ENCODE peak calls at places on chromosomes 13 and 19, in nine cellular contexts. One of them, this sample, is unnamed.

GRCh38 chr13:85366759-85367417 is 432.3 kb downstream of the SLITRK6 start:
- DNase-seq in breast epithelium: no peak
- DNase-seq in HepG2: no peak
- DNase-seq in IMR-90: peak; percentile 52
- DNase-seq in esophagus muscularis mucosa: no peak
- DNase-seq in heart left ventricle: no peak
- DNase-seq in ovary: no peak
- DNase-seq in transverse colon: no peak
- DNase-seq in A549: no peak
- DNase-seq in this sample: no peak

GRCh38 chr13:86446311-86446710 is 647.1 kb upstream of the SLITRK6 start:
- DNase-seq in ovary: no peak
- DNase-seq in HepG2: no peak
- DNase-seq in IMR-90: peak; percentile 13
- DNase-seq in breast epithelium: no peak
- DNase-seq in transverse colon: no peak
- DNase-seq in A549: peak; percentile 87
- DNase-seq in esophagus muscularis mucosa: no peak
- DNase-seq in heart left ventricle: no peak
- DNase-seq in this sample: no peak

GRCh38 chr13:91307887-91308286 is 39.6 kb upstream of the MIR17HG start:
- DNase-seq in transverse colon: no peak
- DNase-seq in A549: no peak
- DNase-seq in esophagus muscularis mucosa: no peak
- DNase-seq in HepG2: no peak
- DNase-seq in heart left ventricle: no peak
- DNase-seq in ovary: no peak
- DNase-seq in IMR-90: no peak
- DNase-seq in breast epithelium: no peak
- DNase-seq in this sample: no peak

GRCh38 chr19:29397748-29398147 is 128.0 kb upstream of the VSTM2B start:
- DNase-seq in IMR-90: no peak
- DNase-seq in HepG2: no peak
- DNase-seq in heart left ventricle: no peak
- DNase-seq in esophagus muscularis mucosa: no peak
- DNase-seq in ovary: no peak
- DNase-seq in transverse colon: no peak
- DNase-seq in breast epithelium: no peak
- DNase-seq in A549: no peak
- DNase-seq in this sample: no peak

GRCh38 chr19:44912854-44913253 is 1.6 kb upstream of the APOC1 start:
- DNase-seq in ovary: peak; percentile 61
- DNase-seq in heart left ventricle: no peak
- DNase-seq in A549: no peak
- DNase-seq in breast epithelium: no peak
- DNase-seq in transverse colon: peak; percentile 44
- DNase-seq in HepG2: peak; percentile 72
- DNase-seq in esophagus muscularis mucosa: no peak
- DNase-seq in IMR-90: no peak
- DNase-seq in this sample: no peak

GRCh38 chr19:10214784-10215183 is 16.3 kb downstream of the S1PR2 start:
- DNase-seq in A549: no peak
- DNase-seq in breast epithelium: no peak
- DNase-seq in ovary: no peak
- DNase-seq in HepG2: no peak
- DNase-seq in esophagus muscularis mucosa: no peak
- DNase-seq in IMR-90: peak; percentile 66
- DNase-seq in heart left ventricle: no peak
- DNase-seq in transverse colon: no peak
- DNase-seq in this sample: no peak

GRCh38 chr13:96822900-96823299 is 171.4 kb downstream of the OXGR1 start:
- DNase-seq in HepG2: peak; percentile 50
- DNase-seq in breast epithelium: no peak
- DNase-seq in heart left ventricle: no peak
- DNase-seq in esophagus muscularis mucosa: no peak
- DNase-seq in ovary: no peak
- DNase-seq in IMR-90: no peak
- DNase-seq in transverse colon: peak; percentile 25
- DNase-seq in A549: peak; percentile 40
- DNase-seq in this sample: no peak

GRCh38 chr13:52036037-52036436 is 11.5 kb downstream of the UTP14C start:
- DNase-seq in IMR-90: no peak
- DNase-seq in HepG2: no peak
- DNase-seq in esophagus muscularis mucosa: no peak
- DNase-seq in ovary: no peak
- DNase-seq in A549: no peak
- DNase-seq in transverse colon: no peak
- DNase-seq in breast epithelium: no peak
- DNase-seq in heart left ventricle: no peak
- DNase-seq in this sample: no peak

GRCh38 chr13:65966991-65967451 is 1263.1 kb downstream of the PCDH9 start:
- DNase-seq in breast epithelium: no peak
- DNase-seq in IMR-90: peak; percentile 45
- DNase-seq in heart left ventricle: no peak
- DNase-seq in A549: peak; percentile 66
- DNase-seq in transverse colon: no peak
- DNase-seq in esophagus muscularis mucosa: no peak
- DNase-seq in HepG2: peak; percentile 34
- DNase-seq in ovary: no peak
- DNase-seq in this sample: no peak

GRCh38 chr13:56861472-56861871 is 279.2 kb upstream of the PRR20A start:
- DNase-seq in IMR-90: no peak
- DNase-seq in HepG2: peak; percentile 1
- DNase-seq in breast epithelium: no peak
- DNase-seq in A549: no peak
- DNase-seq in esophagus muscularis mucosa: no peak
- DNase-seq in transverse colon: no peak
- DNase-seq in heart left ventricle: no peak
- DNase-seq in ovary: no peak
- DNase-seq in this sample: no peak

DNA sequence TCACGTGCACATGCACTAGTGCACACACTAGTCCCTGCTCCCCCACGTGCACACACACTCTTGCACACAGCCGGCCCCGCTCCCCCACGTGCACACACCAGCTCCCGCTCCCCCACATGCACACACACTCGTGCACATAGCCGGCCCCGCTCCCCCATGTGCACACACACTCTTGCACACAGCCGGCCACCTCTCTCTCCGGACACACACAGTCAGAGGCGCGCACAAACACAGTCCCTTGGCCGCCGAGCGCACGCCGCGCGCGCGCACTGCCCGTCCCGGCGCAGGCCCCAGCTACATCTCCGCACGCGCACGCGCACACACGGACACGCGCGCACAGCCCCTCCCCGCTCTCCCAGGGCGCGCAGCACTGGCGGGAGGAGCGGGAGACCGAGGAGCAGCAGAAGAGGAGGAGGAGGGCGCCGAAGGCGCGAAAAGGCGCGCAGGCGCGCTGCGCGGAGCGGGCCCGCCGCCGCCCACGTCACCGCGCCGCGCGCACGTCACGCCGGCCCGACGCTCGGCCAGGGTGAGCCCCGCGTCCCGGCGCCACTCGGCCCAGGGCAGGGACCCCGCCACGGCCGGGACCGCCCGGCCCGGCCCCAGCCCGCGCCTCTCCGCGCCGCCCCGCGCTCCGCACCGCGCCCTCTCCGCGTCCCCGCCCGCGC is at the start of gene TFDP1:
- DNase-seq in breast epithelium: peak; percentile 65
- DNase-seq in heart left ventricle: peak; percentile 79
- DNase-seq in IMR-90: peak; percentile 79
- DNase-seq in HepG2: peak; percentile 81
- DNase-seq in esophagus muscularis mucosa: peak; percentile 80
- DNase-seq in transverse colon: peak; percentile 79
- DNase-seq in A549: peak; percentile 89
- DNase-seq in ovary: peak; percentile 37
- DNase-seq in this sample: peak; percentile 15
- TF ChIP-seq POLR2A in breast epithelium: no peak
- TF ChIP-seq POLR2A in heart left ventricle: no peak
- TF ChIP-seq POLR2A in IMR-90: peak; percentile 64
- TF ChIP-seq POLR2A in HepG2: peak; percentile 37
- TF ChIP-seq POLR2A in esophagus muscularis mucosa: no peak
- TF ChIP-seq POLR2A in transverse colon: no peak
- TF ChIP-seq POLR2A in A549: peak; percentile 84
- TF ChIP-seq POLR2A in ovary: no peak
- TF ChIP-seq POLR2A in this sample: no peak

GRCh38 chr19:55248704-55249103 is 10.1 kb downstream of the PPP6R1 start:
- DNase-seq in heart left ventricle: no peak
- DNase-seq in ovary: no peak
- DNase-seq in breast epithelium: no peak
- DNase-seq in esophagus muscularis mucosa: no peak
- DNase-seq in IMR-90: no peak
- DNase-seq in HepG2: no peak
- DNase-seq in A549: no peak
- DNase-seq in transverse colon: no peak
- DNase-seq in this sample: no peak

GRCh38 chr19:55246462-55247451 is 12.1 kb downstream of the PPP6R1 start:
- DNase-seq in ovary: no peak
- DNase-seq in IMR-90: no peak
- DNase-seq in heart left ventricle: no peak
- DNase-seq in transverse colon: no peak
- DNase-seq in A549: no peak
- DNase-seq in esophagus muscularis mucosa: no peak
- DNase-seq in breast epithelium: no peak
- DNase-seq in HepG2: no peak
- DNase-seq in this sample: no peak

GRCh38 chr19:55249841-55250240 is 9.0 kb downstream of the PPP6R1 start:
- DNase-seq in IMR-90: no peak
- DNase-seq in esophagus muscularis mucosa: no peak
- DNase-seq in breast epithelium: no peak
- DNase-seq in ovary: no peak
- DNase-seq in transverse colon: no peak
- DNase-seq in heart left ventricle: no peak
- DNase-seq in A549: no peak
- DNase-seq in HepG2: no peak
- DNase-seq in this sample: no peak

GRCh38 chr19:55247621-55248099 is 11.2 kb downstream of the PPP6R1 start:
- DNase-seq in HepG2: no peak
- DNase-seq in ovary: no peak
- DNase-seq in IMR-90: no peak
- DNase-seq in heart left ventricle: peak; percentile 65
- DNase-seq in A549: peak; percentile 74
- DNase-seq in transverse colon: peak; percentile 58
- DNase-seq in esophagus muscularis mucosa: no peak
- DNase-seq in breast epithelium: peak; percentile 82
- DNase-seq in this sample: no peak

GRCh38 chr19:55248166-55248675 is 10.6 kb downstream of the PPP6R1 start:
- DNase-seq in HepG2: no peak
- DNase-seq in A549: no peak
- DNase-seq in ovary: no peak
- DNase-seq in breast epithelium: no peak
- DNase-seq in IMR-90: no peak
- DNase-seq in esophagus muscularis mucosa: no peak
- DNase-seq in heart left ventricle: no peak
- DNase-seq in transverse colon: no peak
- DNase-seq in this sample: no peak
- H3K4me1 ChIP-seq in HepG2: peaks cover 31% of the 10 kb centered on the region
- H3K4me1 ChIP-seq in A549: peaks cover 22% of the 10 kb centered on the region
- H3K4me1 ChIP-seq in ovary: no peaks in the 10 kb centered on the region
- H3K4me1 ChIP-seq in breast epithelium: peaks cover 9% of the 10 kb centered on the region
- H3K4me1 ChIP-seq in IMR-90: peaks cover 1% of the 10 kb centered on the region
- H3K4me1 ChIP-seq in esophagus muscularis mucosa: peaks cover 66% of the 10 kb centered on the region
- H3K4me1 ChIP-seq in heart left ventricle: peaks cover 2% of the 10 kb centered on the region
- H3K4me1 ChIP-seq in transverse colon: peaks cover 17% of the 10 kb centered on the region
- H3K4me1 ChIP-seq in this sample: peaks cover 27% of the 10 kb centered on the region

GRCh38 chr19:18576383-18576782 is 4.7 kb downstream of the UBA52 start:
- DNase-seq in heart left ventricle: no peak
- DNase-seq in A549: no peak
- DNase-seq in transverse colon: no peak
- DNase-seq in IMR-90: no peak
- DNase-seq in ovary: no peak
- DNase-seq in breast epithelium: no peak
- DNase-seq in esophagus muscularis mucosa: no peak
- DNase-seq in HepG2: no peak
- DNase-seq in this sample: no peak

GRCh38 chr19:18571564-18572344 is at the start of gene UBA52:
- DNase-seq in IMR-90: peak; percentile 96
- DNase-seq in heart left ventricle: peak; percentile 98
- DNase-seq in ovary: peak; percentile 97
- DNase-seq in breast epithelium: peak; percentile 99
- DNase-seq in HepG2: peak; percentile 93
- DNase-seq in transverse colon: peak; percentile 99
- DNase-seq in A549: peak; percentile 97
- DNase-seq in esophagus muscularis mucosa: peak; percentile 100
- DNase-seq in this sample: peak; percentile 96

GRCh38 chr19:18580311-18580710 is 8.3 kb upstream of the REX1BD start:
- DNase-seq in heart left ventricle: no peak
- DNase-seq in A549: no peak
- DNase-seq in ovary: no peak
- DNase-seq in transverse colon: no peak
- DNase-seq in esophagus muscularis mucosa: no peak
- DNase-seq in IMR-90: no peak
- DNase-seq in breast epithelium: no peak
- DNase-seq in HepG2: no peak
- DNase-seq in this sample: no peak

GRCh38 chr19:18574691-18575291 is 3.1 kb downstream of the UBA52 start:
- DNase-seq in IMR-90: no peak
- DNase-seq in breast epithelium: no peak
- DNase-seq in HepG2: no peak
- DNase-seq in A549: no peak
- DNase-seq in transverse colon: no peak
- DNase-seq in heart left ventricle: no peak
- DNase-seq in ovary: no peak
- DNase-seq in esophagus muscularis mucosa: no peak
- DNase-seq in this sample: no peak

DNA sequence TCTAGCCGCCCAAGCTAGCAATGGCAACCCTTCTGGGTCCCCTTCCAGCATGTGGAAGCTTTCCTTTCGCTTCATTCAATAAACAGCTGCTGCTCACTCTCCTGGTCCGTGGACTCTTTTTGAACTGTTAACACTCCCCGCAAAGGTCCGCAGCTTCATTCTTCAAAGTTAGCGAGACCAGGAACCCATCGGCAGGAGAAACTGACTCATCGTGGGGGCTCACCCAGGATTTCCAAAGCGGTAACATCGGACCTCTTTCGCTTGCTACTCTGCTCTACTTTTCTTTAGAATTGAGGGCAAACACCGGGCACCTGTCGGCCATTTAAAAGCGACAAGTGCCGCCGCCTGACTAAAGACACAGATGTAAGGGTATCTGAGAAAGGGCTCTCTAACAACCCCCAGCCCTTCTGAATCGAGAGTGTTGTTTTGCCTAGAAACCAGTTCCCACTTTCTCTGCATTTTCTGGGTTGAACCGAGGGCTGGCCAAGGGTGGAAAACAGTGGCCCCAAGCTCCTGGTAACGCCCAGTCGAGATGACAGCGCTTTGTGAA is 5.8 kb downstream of the UBA52 start:
- DNase-seq in A549: no peak
- DNase-seq in IMR-90: no peak
- DNase-seq in esophagus muscularis mucosa: no peak
- DNase-seq in heart left ventricle: no peak
- DNase-seq in breast epithelium: no peak
- DNase-seq in transverse colon: no peak
- DNase-seq in ovary: no peak
- DNase-seq in HepG2: no peak
- DNase-seq in this sample: no peak
- TF ChIP-seq POLR2A in A549: no peak
- TF ChIP-seq POLR2A in IMR-90: peak; percentile 15
- TF ChIP-seq POLR2A in esophagus muscularis mucosa: no peak
- TF ChIP-seq POLR2A in heart left ventricle: no peak
- TF ChIP-seq POLR2A in breast epithelium: no peak
- TF ChIP-seq POLR2A in transverse colon: no peak
- TF ChIP-seq POLR2A in ovary: no peak
- TF ChIP-seq POLR2A in HepG2: no peak
- TF ChIP-seq POLR2A in this sample: no peak

GRCh38 chr19:6061420-6062130 is 48.7 kb downstream of the RFX2 start:
- DNase-seq in breast epithelium: peak; percentile 53
- DNase-seq in heart left ventricle: peak; percentile 18
- DNase-seq in HepG2: no peak
- DNase-seq in ovary: no peak
- DNase-seq in esophagus muscularis mucosa: peak; percentile 94
- DNase-seq in IMR-90: no peak
- DNase-seq in transverse colon: peak; percentile 62
- DNase-seq in A549: no peak
- DNase-seq in this sample: no peak
- H3K4me1 ChIP-seq in breast epithelium: peaks cover 10% of the 10 kb centered on the region
- H3K4me1 ChIP-seq in heart left ventricle: no peaks in the 10 kb centered on the region
- H3K4me1 ChIP-seq in HepG2: peaks cover 40% of the 10 kb centered on the region
- H3K4me1 ChIP-seq in ovary: peaks cover 34% of the 10 kb centered on the region
- H3K4me1 ChIP-seq in esophagus muscularis mucosa: peaks cover 100% of the 10 kb centered on the region
- H3K4me1 ChIP-seq in IMR-90: peaks cover 25% of the 10 kb centered on the region
- H3K4me1 ChIP-seq in transverse colon: peaks cover 92% of the 10 kb centered on the region
- H3K4me1 ChIP-seq in A549: peaks cover 59% of the 10 kb centered on the region
- H3K4me1 ChIP-seq in this sample: peaks cover 80% of the 10 kb centered on the region